ENCODE peak calls at places on chromosomes 4 and X, in five cellular contexts. D, F, M, O and Z are unnamed samples. For H3K27me3, the result is how much of the 10 kb centered on the place peaks cover.

GRCh38 chr4:117477925-117478324 is 392.5 kb upstream of the TRAM1L1 start:
- DNase-seq in D (no peak), F (no peak), O (no peak), M (no peak), Z (no peak)

GRCh38 chr4:173937871-173938270 is 345.6 kb downstream of the FBXO8 start:
- DNase-seq in M (no peak), O (no peak), D (no peak), F (no peak), Z (no peak)

GRCh38 chrX:141469469-141469868 is 115.1 kb downstream of the SPANXA1 start:
- DNase-seq in D (no peak), O (no peak), M (no peak), F (no peak), Z (no peak)

GRCh38 chrX:69616520-69617203 is 749 bp downstream of the EDA start:
- DNase-seq in D (no peak), F (peak), M (peak), O (peak), Z (no peak)

GRCh38 chr4:21769404-21770147 is 179.0 kb downstream of the KCNIP4 start:
- DNase-seq in O (no peak), M (no peak), D (no peak), F (no peak), Z (no peak)

GRCh38 chrX:7115557-7115956 is 32.0 kb upstream of the STS start:
- DNase-seq in O (no peak), F (no peak), M (no peak), D (no peak), Z (no peak)

GRCh38 chrX:10615931-10616780 is 4.2 kb downstream of the MID1 start:
- DNase-seq in O (no peak), F (peak), M (peak), D (no peak), Z (no peak)

GRCh38 chr4:111681270-111681669 is 464.0 kb upstream of the FAM241A start:
- DNase-seq in M (no peak), D (no peak), O (no peak), F (no peak), Z (no peak)

GRCh38 chr4:150418757-150419410 is 163.1 kb upstream of the MAB21L2 start:
- DNase-seq in O (no peak), M (no peak), F (no peak), D (no peak), Z (no peak)

GRCh38 chr4:81351653-81352455 is 119.9 kb downstream of the RASGEF1B start:
- DNase-seq in F (peak), M (peak), D (peak), O (peak), Z (peak)

GRCh38 chrX:19888419-19888879 is 1.0 kb upstream of the SH3KBP1 start:
- DNase-seq in F (no peak), O (no peak), D (peak), M (peak), Z (no peak)

GRCh38 chr4:140641789-140642439 is 73.2 kb upstream of the UCP1 start:
- DNase-seq in D (no peak), F (no peak), M (no peak), O (no peak), Z (no peak)

GRCh38 chr4:129676934-129677333 is 581.0 kb downstream of the C4orf33 start:
- DNase-seq in O (peak), D (no peak), M (no peak), F (no peak), Z (no peak)

GRCh38 chrX:78944351-78944750 is 840 bp upstream of the P2RY10 start:
- DNase-seq in F (no peak), D (no peak), O (no peak), M (no peak), Z (no peak)

GRCh38 chr4:5165419-5166369 is 114.4 kb downstream of the STK32B start:
- DNase-seq in D (no peak), O (no peak), M (no peak), F (no peak), Z (no peak)

GRCh38 chrX:21932277-21932996 is 8.1 kb upstream of the SMS start:
- DNase-seq in D (no peak), F (peak), O (peak), M (no peak), Z (no peak)

DNA sequence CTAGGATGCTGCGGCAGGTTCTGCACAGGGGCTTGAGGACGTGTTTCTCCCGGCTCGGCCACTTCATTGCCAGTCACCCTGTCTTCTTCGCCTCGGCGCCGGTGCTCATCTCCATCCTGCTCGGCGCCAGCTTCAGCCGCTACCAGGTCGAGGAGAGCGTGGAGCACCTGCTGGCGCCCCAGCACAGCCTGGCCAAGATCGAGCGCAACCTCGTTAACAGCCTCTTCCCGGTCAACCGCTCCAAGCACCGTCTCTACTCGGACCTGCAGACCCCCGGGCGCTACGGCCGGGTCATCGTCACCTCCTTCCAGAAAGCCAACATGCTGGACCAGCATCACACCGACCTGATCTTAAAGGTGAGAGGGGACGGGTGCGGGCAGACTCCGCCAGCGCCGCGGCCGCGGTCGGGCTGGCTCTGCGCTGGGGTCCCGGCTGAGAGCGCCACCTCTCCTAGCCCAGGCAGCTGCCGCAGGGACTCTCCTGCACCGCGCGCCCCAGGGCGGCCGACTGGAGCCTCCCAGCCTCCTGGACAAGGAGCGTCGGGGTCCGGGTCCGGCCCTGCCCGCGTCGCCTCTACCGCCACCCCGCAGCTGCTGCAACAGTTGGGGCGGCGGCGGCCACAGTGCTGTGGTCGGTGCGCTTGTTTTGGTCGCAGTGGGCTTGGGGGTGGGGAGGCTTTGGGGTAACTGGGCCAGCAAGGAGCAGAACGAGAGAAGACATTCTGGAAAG is 386 bp downstream of the PTCHD1 start:
- DNase-seq in F (no peak), O (peak), D (no peak), M (no peak), Z (no peak)
- H3K4me3 ChIP-seq in F (no peak), O (peak), D (no peak), M (no peak), Z (peak)

GRCh38 chr4:6204871-6205583 is 4.7 kb upstream of the JAKMIP1 start:
- DNase-seq in M (no peak), D (no peak), O (no peak), F (no peak), Z (no peak)
- H3K27me3 ChIP-seq in M (under half), D (under half), O (under half), F (under half), Z (under half)

GRCh38 chr4:24795666-24796381 is 451 bp downstream of the SOD3 start:
- DNase-seq in M (no peak), D (no peak), F (no peak), O (no peak), Z (no peak)
- H3K4me3 ChIP-seq in M (no peak), D (no peak), F (no peak), O (peak), Z (peak)

GRCh38 chrX:33855251-33855650 is 276.9 kb downstream of the FAM47A start:
- DNase-seq in F (no peak), M (no peak), O (no peak), D (no peak), Z (peak)
- H3K27me3 ChIP-seq in F (under half), M (under half), O (under half), D (under half), Z (under half)

DNA sequence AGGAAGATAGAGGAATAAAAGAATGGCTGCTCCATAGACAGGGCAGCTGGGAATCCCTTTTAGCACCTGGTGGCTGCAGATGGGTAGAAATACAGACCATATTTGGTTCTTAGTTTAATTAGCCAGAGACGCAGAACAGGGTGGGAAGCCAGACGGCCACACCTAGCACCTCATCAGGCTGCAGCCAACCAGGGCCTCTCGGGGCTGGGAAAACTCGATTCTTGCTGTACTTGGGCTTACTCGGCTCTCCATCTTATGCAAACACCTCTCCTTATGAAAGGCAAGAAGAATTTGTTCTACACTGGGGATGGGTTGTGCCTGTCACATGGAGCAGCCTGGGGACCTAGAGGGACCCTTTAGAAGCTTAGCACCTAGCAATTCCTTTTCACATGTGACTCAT is 19.7 kb downstream of the IRAK1 start:
- DNase-seq in F (no peak), O (peak), D (no peak), M (no peak), Z (no peak)
- H3K4me3 ChIP-seq in F (no peak), O (no peak), D (no peak), M (no peak), Z (no peak)